ENCODE peak calls at places on chromosomes 7 and 10, in ten cellular contexts. P is RCC 7860; N is retina; Q is neural crest cell; V is mucosa of descending colon; M is GM04503; R is stimulated activated naive CD4-positive, alpha-beta T cell; L is GDM1; E is HT1080; B is H7. I is an unnamed sample.

GRCh38 chr7:94182066-94182465 is 177.9 kb upstream of the BET1 start:
- DNase-seq in P (peak), N (no peak), Q (no peak), V (no peak), M (peak), R (no peak), L (no peak), E (peak), B (no peak), I (no peak)

GRCh38 chr10:14953452-14954000 is 370 bp downstream of the DCLRE1C start:
- DNase-seq in P (peak), N (no peak), Q (no peak), V (peak), M (peak), R (no peak), L (no peak), E (no peak), B (peak), I (peak)

GRCh38 chr7:80127412-80128150 is 7.0 kb upstream of the GNAI1 start:
- DNase-seq in P (no peak), N (peak), Q (no peak), V (peak), M (no peak), R (no peak), L (no peak), E (no peak), B (peak), I (peak)

GRCh38 chr7:45661302-45661995 is 87.3 kb downstream of the ADCY1 start:
- DNase-seq in P (no peak), N (no peak), Q (no peak), V (no peak), M (no peak), R (no peak), L (no peak), E (no peak), B (no peak), I (no peak)

GRCh38 chr7:94174956-94175355 is 170.8 kb upstream of the BET1 start:
- DNase-seq in P (no peak), N (no peak), Q (no peak), V (no peak), M (no peak), R (no peak), L (no peak), E (peak), B (no peak), I (peak)

GRCh38 chr7:133730360-133730759 is 396.8 kb upstream of the LRGUK start:
- DNase-seq in P (no peak), N (no peak), Q (no peak), V (no peak), M (no peak), R (no peak), L (no peak), E (no peak), B (no peak), I (no peak)

GRCh38 chr10:72220637-72221036 is 4.6 kb upstream of the ASCC1 start:
- DNase-seq in P (no peak), N (no peak), Q (no peak), V (no peak), M (no peak), R (no peak), L (no peak), E (no peak), B (no peak), I (no peak)

GRCh38 chr7:139479620-139480019 is 3.9 kb downstream of the KLRG2 start:
- DNase-seq in P (no peak), N (no peak), Q (no peak), V (peak), M (no peak), R (no peak), L (no peak), E (no peak), B (no peak), I (peak)

GRCh38 chr7:135536160-135536559 is 21.6 kb upstream of the NUP205 start:
- DNase-seq in P (no peak), N (no peak), Q (no peak), V (no peak), M (no peak), R (no peak), L (no peak), E (peak), B (no peak), I (no peak)

GRCh38 chr7:46811529-46811928 is 770.4 kb downstream of the TNS3 start:
- DNase-seq in P (peak), N (no peak), Q (no peak), V (peak), M (peak), R (no peak), L (no peak), E (peak), B (no peak), I (no peak)

GRCh38 chr7:131735151-131735550 is 178.7 kb upstream of the PODXL start:
- DNase-seq in P (no peak), N (no peak), Q (no peak), V (no peak), M (no peak), R (no peak), L (no peak), E (no peak), B (no peak), I (no peak)

GRCh38 chr7:89837515-89837914 is 316.8 kb upstream of the STEAP1 start:
- DNase-seq in P (no peak), N (peak), Q (no peak), V (no peak), M (peak), R (no peak), L (no peak), E (peak), B (no peak), I (peak)

GRCh38 chr10:44619975-44620374 is 235.1 kb upstream of the CXCL12 start:
- DNase-seq in P (no peak), N (peak), Q (no peak), V (no peak), M (no peak), R (no peak), L (no peak), E (no peak), B (no peak), I (no peak)

GRCh38 chr7:22694597-22695207 is 32.3 kb upstream of the IL6 start:
- DNase-seq in P (peak), N (no peak), Q (no peak), V (no peak), M (no peak), R (no peak), L (no peak), E (no peak), B (no peak), I (no peak)

GRCh38 chr7:27194641-27195379 is 5.1 kb downstream of the HOXA13 start:
- DNase-seq in P (no peak), N (no peak), Q (no peak), V (peak), M (no peak), R (no peak), L (no peak), E (no peak), B (no peak), I (no peak)

GRCh38 chr10:13001041-13001886 is at the start of gene CCDC3:
- DNase-seq in P (no peak), N (peak), Q (peak), V (peak), M (no peak), R (no peak), L (no peak), E (no peak), B (peak), I (peak)

GRCh38 chr10:130761896-130762295 is 549.6 kb downstream of the TCERG1L start:
- DNase-seq in P (no peak), N (no peak), Q (no peak), V (no peak), M (no peak), R (no peak), L (no peak), E (no peak), B (no peak), I (no peak)

GRCh38 chr10:132618158-132618924 is 80.8 kb downstream of the INPP5A start:
- DNase-seq in P (no peak), N (no peak), Q (no peak), V (no peak), M (no peak), R (no peak), L (no peak), E (no peak), B (no peak), I (no peak)

GRCh38 chr10:127370601-127371000 is 174.2 kb upstream of the INSYN2A start:
- DNase-seq in P (no peak), N (no peak), Q (no peak), V (no peak), M (no peak), R (no peak), L (no peak), E (no peak), B (no peak), I (no peak)

GRCh38 chr10:50576995-50577394 is 46.8 kb downstream of the SGMS1 start:
- DNase-seq in P (no peak), N (no peak), Q (no peak), V (no peak), M (no peak), R (no peak), L (no peak), E (no peak), B (no peak), I (no peak)

GRCh38 chr10:98511861-98512260 is 65.1 kb upstream of the HPS1 start:
- DNase-seq in P (no peak), N (no peak), Q (no peak), V (peak), M (no peak), R (no peak), L (no peak), E (no peak), B (no peak), I (peak)

GRCh38 chr10:55668326-55668922 is 692.6 kb downstream of the ZWINT start:
- DNase-seq in P (peak), N (no peak), Q (no peak), V (no peak), M (no peak), R (no peak), L (no peak), E (peak), B (no peak), I (peak)

GRCh38 chr7:73879977-73880681 is 19.2 kb downstream of the TMEM270 start:
- DNase-seq in P (peak), N (no peak), Q (no peak), V (no peak), M (peak), R (no peak), L (no peak), E (no peak), B (no peak), I (no peak)

GRCh38 chr7:11865671-11866070 is 33.7 kb upstream of the THSD7A start:
- DNase-seq in P (no peak), N (no peak), Q (no peak), V (no peak), M (no peak), R (no peak), L (no peak), E (no peak), B (no peak), I (no peak)

GRCh38 chr10:113298616-113299015 is 254.2 kb upstream of the HABP2 start:
- DNase-seq in P (no peak), N (no peak), Q (no peak), V (no peak), M (no peak), R (no peak), L (no peak), E (no peak), B (no peak), I (no peak)

GRCh38 chr10:117967149-117967548 is 79.6 kb downstream of the RAB11FIP2 start:
- DNase-seq in P (no peak), N (peak), Q (no peak), V (no peak), M (no peak), R (no peak), L (no peak), E (no peak), B (no peak), I (peak)

GRCh38 chr10:75894761-75895160 is 463.3 kb downstream of the LRMDA start:
- DNase-seq in P (no peak), N (no peak), Q (no peak), V (no peak), M (no peak), R (no peak), L (no peak), E (no peak), B (no peak), I (no peak)

GRCh38 chr10:86942441-86943315 is 14.7 kb downstream of the MMRN2 start:
- DNase-seq in P (no peak), N (peak), Q (no peak), V (no peak), M (no peak), R (no peak), L (no peak), E (no peak), B (peak), I (no peak)

GRCh38 chr10:132066812-132067211 is 1.1 kb downstream of the JAKMIP3 start:
- DNase-seq in P (no peak), N (no peak), Q (no peak), V (no peak), M (no peak), R (no peak), L (no peak), E (no peak), B (peak), I (no peak)

GRCh38 chr10:122462533-122463465 is 1.4 kb downstream of the HTRA1 start:
- DNase-seq in P (no peak), N (peak), Q (no peak), V (peak), M (no peak), R (no peak), L (no peak), E (no peak), B (peak), I (peak)

GRCh38 chr7:141742229-141742628 is 4.1 kb downstream of the SSBP1 start:
- DNase-seq in P (no peak), N (no peak), Q (no peak), V (no peak), M (no peak), R (no peak), L (no peak), E (no peak), B (no peak), I (no peak)

GRCh38 chr7:128364166-128364565 is 2.7 kb upstream of the PRRT4 start:
- DNase-seq in P (no peak), N (no peak), Q (no peak), V (no peak), M (no peak), R (no peak), L (no peak), E (no peak), B (no peak), I (no peak)

GRCh38 chr10:89699581-89700064 is 1.8 kb upstream of the KIF20B start:
- DNase-seq in P (no peak), N (peak), Q (no peak), V (no peak), M (no peak), R (no peak), L (no peak), E (no peak), B (no peak), I (no peak)

GRCh38 chr10:129963831-129964501 is at the start of gene EBF3:
- DNase-seq in P (no peak), N (peak), Q (peak), V (peak), M (no peak), R (peak), L (no peak), E (peak), B (peak), I (peak)

GRCh38 chr10:103896225-103896624 is 21.8 kb downstream of the STN1 start:
- DNase-seq in P (no peak), N (no peak), Q (no peak), V (no peak), M (no peak), R (no peak), L (no peak), E (no peak), B (no peak), I (peak)

GRCh38 chr7:157111311-157111710 is 27.4 kb upstream of the UBE3C start:
- DNase-seq in P (no peak), N (no peak), Q (no peak), V (no peak), M (no peak), R (no peak), L (no peak), E (no peak), B (no peak), I (no peak)

GRCh38 chr7:154096-154835 is 38.1 kb upstream of the FAM20C start:
- DNase-seq in P (no peak), N (no peak), Q (no peak), V (no peak), M (no peak), R (no peak), L (no peak), E (no peak), B (no peak), I (no peak)

GRCh38 chr7:1361756-1362125 is 97.5 kb downstream of the MICALL2 start:
- DNase-seq in P (no peak), N (no peak), Q (no peak), V (no peak), M (no peak), R (no peak), L (no peak), E (no peak), B (peak), I (no peak)

GRCh38 chr7:79412438-79412837 is 41.0 kb downstream of the MAGI2 start:
- DNase-seq in P (no peak), N (no peak), Q (no peak), V (no peak), M (no peak), R (no peak), L (no peak), E (no peak), B (no peak), I (no peak)

GRCh38 chr10:27637601-27638000 is 108.0 kb downstream of the MKX start:
- DNase-seq in P (no peak), N (no peak), Q (no peak), V (no peak), M (no peak), R (no peak), L (no peak), E (no peak), B (no peak), I (peak)

I was measured in NCI-H69.